ENCODE peak calls at places on chromosome 7, in four cellular contexts. One of them, this sample, is unnamed. For H3K36me3, the result is how much of the 10 kb centered on the place peaks cover.

GRCh38 chr7:130180571-130180971 is 24.6 kb downstream of the TMEM209 start:
- DNase-seq in spleen: no peak
- DNase-seq in transverse colon: no peak
- DNase-seq in K562: no peak
- DNase-seq in this sample: no peak

GRCh38 chr7:142188846-142189245 is 69.0 kb downstream of the PRSS58 start:
- DNase-seq in spleen: no peak
- DNase-seq in transverse colon: no peak
- DNase-seq in K562: no peak
- DNase-seq in this sample: no peak

GRCh38 chr7:108247646-108248045 is 117.5 kb upstream of the LAMB4 start:
- DNase-seq in K562: no peak
- DNase-seq in transverse colon: no peak
- DNase-seq in spleen: no peak
- DNase-seq in this sample: no peak

GRCh38 chr7:4819450-4820404 is 42.1 kb downstream of the PAPOLB start:
- DNase-seq in transverse colon: no peak
- DNase-seq in K562: no peak
- DNase-seq in spleen: peak
- DNase-seq in this sample: no peak

GRCh38 chr7:30888783-30889182 is 22.9 kb upstream of the AQP1 start:
- DNase-seq in spleen: no peak
- DNase-seq in transverse colon: no peak
- DNase-seq in K562: no peak
- DNase-seq in this sample: no peak

GRCh38 chr7:83267141-83267631 is 104.5 kb upstream of the PCLO start:
- DNase-seq in transverse colon: no peak
- DNase-seq in K562: no peak
- DNase-seq in spleen: no peak
- DNase-seq in this sample: no peak

GRCh38 chr7:81260152-81260551 is 341.3 kb upstream of the SEMA3C start:
- DNase-seq in spleen: no peak
- DNase-seq in transverse colon: no peak
- DNase-seq in K562: no peak
- DNase-seq in this sample: no peak

GRCh38 chr7:150990416-150991186 is at the start of gene NOS3:
- DNase-seq in transverse colon: no peak
- DNase-seq in K562: no peak
- DNase-seq in spleen: no peak
- DNase-seq in this sample: no peak

GRCh38 chr7:1323178-1324027 is 90.7 kb downstream of the UNCX start:
- DNase-seq in K562: no peak
- DNase-seq in spleen: peak
- DNase-seq in transverse colon: no peak
- DNase-seq in this sample: no peak

GRCh38 chr7:107208046-107208458 is 39.2 kb downstream of the HBP1 start:
- DNase-seq in K562: no peak
- DNase-seq in spleen: no peak
- DNase-seq in transverse colon: no peak
- DNase-seq in this sample: no peak
- H3K36me3 ChIP-seq in K562: half or more
- H3K36me3 ChIP-seq in spleen: half or more
- H3K36me3 ChIP-seq in transverse colon: under half
- H3K36me3 ChIP-seq in this sample: under half

GRCh38 chr7:42491106-42491505 is 254.1 kb upstream of the GLI3 start:
- DNase-seq in transverse colon: no peak
- DNase-seq in spleen: no peak
- DNase-seq in K562: no peak
- DNase-seq in this sample: no peak

GRCh38 chr7:42485171-42485838 is 248.3 kb upstream of the GLI3 start:
- DNase-seq in K562: no peak
- DNase-seq in transverse colon: no peak
- DNase-seq in spleen: no peak
- DNase-seq in this sample: no peak

GRCh38 chr7:42493436-42494198 is 256.6 kb upstream of the GLI3 start:
- DNase-seq in transverse colon: peak
- DNase-seq in K562: peak
- DNase-seq in spleen: no peak
- DNase-seq in this sample: peak

GRCh38 chr7:42492895-42493294 is 255.9 kb upstream of the GLI3 start:
- DNase-seq in spleen: no peak
- DNase-seq in transverse colon: no peak
- DNase-seq in K562: no peak
- DNase-seq in this sample: no peak

GRCh38 chr7:42489299-42489698 is 252.3 kb upstream of the GLI3 start:
- DNase-seq in transverse colon: no peak
- DNase-seq in K562: no peak
- DNase-seq in spleen: no peak
- DNase-seq in this sample: no peak
- TF ChIP-seq POLR2AphosphoS5 in transverse colon: peak
- TF ChIP-seq POLR2AphosphoS5 in K562: no peak
- TF ChIP-seq POLR2AphosphoS5 in spleen: no peak
- TF ChIP-seq POLR2AphosphoS5 in this sample: no peak

GRCh38 chr7:102390697-102391484 is 5.3 kb upstream of the PRKRIP1 start:
- DNase-seq in K562: peak
- DNase-seq in spleen: peak
- DNase-seq in transverse colon: peak
- DNase-seq in this sample: peak
- H3K36me3 ChIP-seq in K562: half or more
- H3K36me3 ChIP-seq in spleen: half or more
- H3K36me3 ChIP-seq in transverse colon: under half
- H3K36me3 ChIP-seq in this sample: under half

GRCh38 chr7:69769826-69770225 is 171.6 kb downstream of the AUTS2 start:
- DNase-seq in K562: no peak
- DNase-seq in transverse colon: no peak
- DNase-seq in spleen: no peak
- DNase-seq in this sample: no peak
- TF ChIP-seq POLR2AphosphoS5 in K562: no peak
- TF ChIP-seq POLR2AphosphoS5 in transverse colon: no peak
- TF ChIP-seq POLR2AphosphoS5 in spleen: no peak
- TF ChIP-seq POLR2AphosphoS5 in this sample: no peak

This sample was measured in breast epithelium.